ENCODE peak calls at places on chromosomes 12 and 14, in nine cellular contexts. I, J, T, F, E, P, U, W and Q are unnamed samples.

GRCh38 chr12:94099191-94099983 is 49.0 kb upstream of the PLXNC1 start:
- DNase-seq in I (no peak), J (no peak), T (no peak), F (peak), E (no peak), P (no peak), U (no peak), W (no peak), Q (no peak)

GRCh38 chr12:4962539-4963486 is 53.1 kb downstream of the KCNA1 start:
- DNase-seq in I (no peak), J (no peak), T (no peak), F (no peak), E (no peak), P (no peak), U (no peak), W (no peak), Q (no peak)

GRCh38 chr14:65432361-65432948 is 19.9 kb downstream of the FUT8 start:
- DNase-seq in I (no peak), J (no peak), T (peak), F (no peak), E (no peak), P (no peak), U (no peak), W (no peak), Q (no peak)

GRCh38 chr12:65811968-65812700 is 12.1 kb upstream of the HMGA2 start:
- DNase-seq in I (no peak), J (no peak), T (no peak), F (no peak), E (no peak), P (no peak), U (no peak), W (no peak), Q (no peak)

GRCh38 chr12:7937867-7938506 is 2.0 kb upstream of the SLC2A3 start:
- DNase-seq in I (no peak), J (no peak), T (peak), F (no peak), E (no peak), P (no peak), U (no peak), W (no peak), Q (no peak)

GRCh38 chr12:26001530-26001929 is 43.0 kb downstream of the RASSF8 start:
- DNase-seq in I (no peak), J (no peak), T (no peak), F (no peak), E (no peak), P (no peak), U (no peak), W (no peak), Q (no peak)

GRCh38 chr14:87405563-87405962 is 587.4 kb downstream of the GALC start:
- DNase-seq in I (no peak), J (no peak), T (no peak), F (no peak), E (no peak), P (no peak), U (no peak), W (no peak), Q (no peak)

GRCh38 chr12:30691122-30691879 is 4.4 kb downstream of the IPO8 start:
- DNase-seq in I (no peak), J (no peak), T (peak), F (no peak), E (no peak), P (no peak), U (peak), W (no peak), Q (no peak)

GRCh38 chr14:72089625-72090024 is 157.4 kb downstream of the RGS6 start:
- DNase-seq in I (no peak), J (no peak), T (no peak), F (no peak), E (no peak), P (no peak), U (no peak), W (no peak), Q (no peak)

GRCh38 chr12:100566887-100567637 is 6.4 kb upstream of the GAS2L3 start:
- DNase-seq in I (no peak), J (no peak), T (peak), F (no peak), E (no peak), P (no peak), U (no peak), W (no peak), Q (no peak)

GRCh38 chr12:15364221-15365170 is 42.2 kb downstream of the PTPRO start:
- DNase-seq in I (no peak), J (no peak), T (no peak), F (no peak), E (no peak), P (no peak), U (no peak), W (no peak), Q (no peak)

GRCh38 chr12:98646165-98646764 is 1.2 kb downstream of the APAF1 start:
- DNase-seq in I (no peak), J (no peak), T (peak), F (no peak), E (no peak), P (no peak), U (no peak), W (no peak), Q (no peak)

GRCh38 chr12:88471641-88472040 is 108.6 kb downstream of the KITLG start:
- DNase-seq in I (no peak), J (no peak), T (peak), F (no peak), E (no peak), P (peak), U (peak), W (no peak), Q (no peak)